ENCODE peak calls at places on chromosome 13, in nine cellular contexts. R, I, H, B, W, L, V, J and F are unnamed samples.

GRCh38 chr13:20461481-20461859 is 64.2 kb downstream of the CRYL1 start:
- DNase-seq in R (no peak), I (no peak), H (no peak), B (no peak), W (peak; percentile 67), L (no peak), V (no peak), J (no peak), F (peak; percentile 33)

GRCh38 chr13:74036373-74036772 is 97.8 kb downstream of the KLF12 start:
- DNase-seq in R (no peak), I (no peak), H (no peak), B (no peak), W (no peak), L (no peak), V (no peak), J (no peak), F (no peak)

GRCh38 chr13:108789476-108789875 is 160.1 kb downstream of the MYO16 start:
- DNase-seq in R (no peak), I (no peak), H (no peak), B (no peak), W (no peak), L (no peak), V (no peak), J (no peak), F (no peak)

GRCh38 chr13:107275945-107276614 is 708.1 kb upstream of the ARGLU1 start:
- DNase-seq in R (no peak), I (no peak), H (no peak), B (no peak), W (no peak), L (no peak), V (no peak), J (no peak), F (no peak)

GRCh38 chr13:99307648-99308339 is 595 bp upstream of the GPR183 start:
- DNase-seq in R (no peak), I (no peak), H (peak; percentile 43), B (no peak), W (peak; percentile 74), L (peak; percentile 10), V (no peak), J (peak; percentile 38), F (no peak)

GRCh38 chr13:41345921-41346589 is 35.0 kb downstream of the NAA16 start:
- DNase-seq in R (no peak), I (no peak), H (no peak), B (no peak), W (no peak), L (no peak), V (no peak), J (no peak), F (no peak)

GRCh38 chr13:24511824-24512207 is 762 bp downstream of the PARP4 start:
- DNase-seq in R (no peak), I (no peak), H (no peak), B (no peak), W (no peak), L (peak; percentile 64), V (no peak), J (no peak), F (no peak)

GRCh38 chr13:48448963-48449614 is 36.2 kb upstream of the LPAR6 start:
- DNase-seq in R (no peak), I (no peak), H (no peak), B (no peak), W (peak; percentile 69), L (no peak), V (no peak), J (no peak), F (peak; percentile 40)

GRCh38 chr13:98454389-98454881 is 122.5 kb downstream of the STK24 start:
- DNase-seq in R (no peak), I (no peak), H (no peak), B (no peak), W (peak; percentile 87), L (no peak), V (no peak), J (no peak), F (peak; percentile 76)

GRCh38 chr13:29754486-29754806 is 96.0 kb downstream of the UBL3 start:
- DNase-seq in R (no peak), I (no peak), H (no peak), B (no peak), W (peak; percentile 49), L (no peak), V (no peak), J (no peak), F (no peak)

GRCh38 chr13:30371649-30372265 is 50.5 kb upstream of the UBE2L5 start:
- DNase-seq in R (no peak), I (no peak), H (no peak), B (no peak), W (peak; percentile 36), L (no peak), V (no peak), J (peak; percentile 75), F (no peak)

GRCh38 chr13:91017031-91017668 is 330.3 kb upstream of the MIR17HG start:
- DNase-seq in R (no peak), I (no peak), H (peak; percentile 30), B (no peak), W (peak; percentile 55), L (peak; percentile 42), V (no peak), J (no peak), F (no peak)

GRCh38 chr13:26037302-26037701 is 14.5 kb downstream of the SHISA2 start:
- DNase-seq in R (no peak), I (no peak), H (no peak), B (no peak), W (no peak), L (no peak), V (no peak), J (peak; percentile 36), F (no peak)

GRCh38 chr13:26075498-26075897 is 23.7 kb upstream of the SHISA2 start:
- DNase-seq in R (no peak), I (no peak), H (no peak), B (no peak), W (peak; percentile 10), L (no peak), V (no peak), J (no peak), F (no peak)

DNA sequence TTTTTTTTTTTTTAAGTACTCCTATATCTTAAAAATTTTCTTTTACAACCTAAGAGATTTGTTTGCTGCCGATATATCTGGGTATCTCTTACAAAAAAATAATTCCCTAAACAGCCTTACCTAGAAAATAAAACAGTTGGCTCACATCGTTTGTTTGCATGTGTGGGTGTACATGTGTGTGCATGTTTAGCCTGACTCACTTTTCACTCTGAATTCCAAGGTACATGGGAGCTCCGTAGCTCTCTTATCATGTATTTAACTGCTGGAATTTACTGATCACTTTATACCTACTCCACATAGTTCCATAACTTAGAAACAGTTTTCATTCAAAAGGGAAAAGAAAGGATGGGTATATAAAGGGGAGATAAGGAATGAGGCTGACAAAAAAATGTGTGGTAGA is 616.5 kb downstream of the GPC6 start:
- DNase-seq in R (no peak), I (no peak), H (no peak), B (no peak), W (no peak), L (no peak), V (no peak), J (no peak), F (no peak)
- H3K4me3 ChIP-seq in R (no peak overlapping the region), I (no peak overlapping the region), H (no peak overlapping the region), B (no peak overlapping the region), W (no peak overlapping the region), L (no peak overlapping the region), V (no peak overlapping the region), J (no peak overlapping the region), F (no peak overlapping the region)

GRCh38 chr13:50788551-50788950 is 54.9 kb downstream of the DLEU7 start:
- DNase-seq in R (no peak), I (no peak), H (no peak), B (no peak), W (no peak), L (no peak), V (no peak), J (no peak), F (no peak)
- H3K4me3 ChIP-seq in R (no peak overlapping the region), I (no peak overlapping the region), H (no peak overlapping the region), B (no peak overlapping the region), W (no peak overlapping the region), L (no peak overlapping the region), V (no peak overlapping the region), J (no peak overlapping the region), F (no peak overlapping the region)

DNA sequence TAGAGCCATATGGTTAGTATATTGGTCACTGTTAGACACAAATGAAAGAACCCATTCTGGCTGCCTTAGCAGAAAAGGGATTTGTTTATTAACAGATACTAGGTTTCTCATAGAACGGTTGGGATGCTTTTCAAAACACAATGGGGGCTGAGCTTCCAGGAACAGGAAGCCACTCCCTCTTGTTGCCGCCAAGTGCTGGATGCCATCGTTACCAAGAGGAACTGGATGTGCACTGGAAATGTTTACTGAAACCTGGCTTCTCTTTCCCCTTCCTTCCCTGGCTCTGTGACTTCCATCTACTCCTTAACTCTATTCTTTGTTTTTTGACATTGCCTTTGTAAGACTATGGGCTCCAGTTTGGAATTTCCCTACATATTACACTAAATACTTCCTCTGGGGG is 11.8 kb upstream of the KL start:
- DNase-seq in R (no peak), I (peak; percentile 21), H (no peak), B (no peak), W (no peak), L (no peak), V (peak; percentile 60), J (no peak), F (no peak)
- H3K4me3 ChIP-seq in R (no peak overlapping the region), I (no peak overlapping the region), H (no peak overlapping the region), B (no peak overlapping the region), W (no peak overlapping the region), L (no peak overlapping the region), V (no peak overlapping the region), J (no peak overlapping the region), F (no peak overlapping the region)

GRCh38 chr13:94267581-94267980 is 211.9 kb downstream of the DCT start:
- DNase-seq in R (no peak), I (no peak), H (no peak), B (no peak), W (no peak), L (no peak), V (no peak), J (no peak), F (no peak)

GRCh38 chr13:94272038-94272437 is 207.4 kb downstream of the DCT start:
- DNase-seq in R (no peak), I (no peak), H (no peak), B (no peak), W (peak; percentile 19), L (no peak), V (no peak), J (no peak), F (no peak)

GRCh38 chr13:94268661-94269060 is 210.8 kb downstream of the DCT start:
- DNase-seq in R (no peak), I (no peak), H (no peak), B (no peak), W (peak; percentile 19), L (no peak), V (no peak), J (no peak), F (no peak)

GRCh38 chr13:94269557-94269956 is 209.9 kb downstream of the DCT start:
- DNase-seq in R (no peak), I (no peak), H (no peak), B (no peak), W (no peak), L (no peak), V (no peak), J (no peak), F (no peak)
- H3K4me3 ChIP-seq in R (no peak overlapping the region), I (no peak overlapping the region), H (no peak overlapping the region), B (no peak overlapping the region), W (no peak overlapping the region), L (no peak overlapping the region), V (no peak overlapping the region), J (no peak overlapping the region), F (no peak overlapping the region)